ENCODE peak calls at places on chromosomes 6 and 20, in four cellular contexts. J is fibroblast of mammary gland, R is fibroblast of lung, H is GM10248. U is an unnamed sample.

GRCh38 chr6:119110601-119111548 is 32.4 kb upstream of the FAM184A start:
- DNase-seq in J (peak), R (peak), H (peak), U (peak)

GRCh38 chr6:148830614-148831013 is 83.8 kb downstream of the UST start:
- DNase-seq in J (peak), R (no peak), H (no peak), U (no peak)

GRCh38 chr6:21158149-21158548 is 435.4 kb upstream of the SOX4 start:
- DNase-seq in J (no peak), R (no peak), H (no peak), U (no peak)

GRCh38 chr6:87697581-87698552 is 4.2 kb downstream of the AKIRIN2 start:
- DNase-seq in J (peak), R (peak), H (no peak), U (peak)

GRCh38 chr6:116876635-116877611 is at the start of gene RFX6:
- DNase-seq in J (no peak), R (no peak), H (peak), U (no peak)

GRCh38 chr6:151512481-151512880 is 18.7 kb downstream of the CCDC170 start:
- DNase-seq in J (no peak), R (no peak), H (no peak), U (no peak)

GRCh38 chr6:112560651-112561050 is 213.5 kb downstream of the RFPL4B start:
- DNase-seq in J (no peak), R (peak), H (no peak), U (no peak)

GRCh38 chr6:158662607-158663464 is 13.0 kb downstream of the SYTL3 start:
- DNase-seq in J (peak), R (peak), H (no peak), U (no peak)

GRCh38 chr6:168903638-168904345 is 349.9 kb downstream of the THBS2 start:
- DNase-seq in J (no peak), R (no peak), H (no peak), U (no peak)

GRCh38 chr20:17560344-17561074 is 9.4 kb upstream of the DSTN start:
- DNase-seq in J (no peak), R (no peak), H (no peak), U (peak)

GRCh38 chr6:170048615-170049256 is 242.1 kb downstream of the DLL1 start:
- DNase-seq in J (peak), R (no peak), H (no peak), U (no peak)

GRCh38 chr6:28643017-28643740 is 117.5 kb downstream of the GPX5 start:
- DNase-seq in J (peak), R (peak), H (no peak), U (peak)

GRCh38 chr20:63097336-63097831 is 90.6 kb upstream of the BHLHE23 start:
- DNase-seq in J (no peak), R (no peak), H (no peak), U (no peak)